ENCODE peak calls at places on chromosomes 16 and 17, in nine cellular contexts. R is A673; M is A549; L is foreskin keratinocyte; G is fibroblast of lung; I is endothelial cell of umbilical vein; W is tibial artery; Z is PC-9; J is CD4-positive, alpha-beta T cell. Q is an unnamed sample.

GRCh38 chr17:9726291-9726690 is 65.1 kb downstream of the DHRS7C start:
- DNase-seq in R (no peak), M (no peak), L (no peak), G (no peak), I (no peak), W (no peak), Z (no peak), J (no peak), Q (no peak)

GRCh38 chr17:231966-232807 is 50.7 kb upstream of the DOC2B start:
- DNase-seq in R (no peak), M (no peak), L (no peak), G (no peak), I (no peak), W (peak), Z (no peak), J (no peak), Q (no peak)

GRCh38 chr16:11916524-11917285 is 949 bp upstream of the GSPT1 start:
- DNase-seq in R (peak), M (peak), L (peak), G (peak), I (no peak), W (no peak), Z (peak), J (no peak), Q (peak)

GRCh38 chr16:84450176-84450865 is 54.1 kb downstream of the MEAK7 start:
- DNase-seq in R (no peak), M (no peak), L (no peak), G (no peak), I (no peak), W (peak), Z (no peak), J (no peak), Q (no peak)

GRCh38 chr16:73122604-73123386 is 74.9 kb upstream of the ZFHX3 start:
- DNase-seq in R (no peak), M (no peak), L (no peak), G (peak), I (peak), W (peak), Z (no peak), J (no peak), Q (no peak)

GRCh38 chr17:81228420-81228819 is 5.7 kb upstream of the CEP131 start:
- DNase-seq in R (no peak), M (no peak), L (no peak), G (no peak), I (no peak), W (no peak), Z (no peak), J (no peak), Q (no peak)

GRCh38 chr16:27852681-27853080 is 210.8 kb downstream of the GSG1L start:
- DNase-seq in R (no peak), M (no peak), L (no peak), G (no peak), I (no peak), W (peak), Z (no peak), J (no peak), Q (no peak)

GRCh38 chr17:70622382-70623260 is 453.3 kb downstream of the KCNJ2 start:
- DNase-seq in R (peak), M (peak), L (no peak), G (peak), I (peak), W (no peak), Z (no peak), J (no peak), Q (peak)

GRCh38 chr17:72077326-72077960 is 43.4 kb upstream of the SOX9 start:
- DNase-seq in R (peak), M (no peak), L (peak), G (no peak), I (no peak), W (no peak), Z (peak), J (no peak), Q (no peak)

GRCh38 chr16:85302018-85302847 is 190.0 kb upstream of the CIBAR2 start:
- DNase-seq in R (peak), M (no peak), L (no peak), G (peak), I (no peak), W (no peak), Z (no peak), J (no peak), Q (peak)

DNA sequence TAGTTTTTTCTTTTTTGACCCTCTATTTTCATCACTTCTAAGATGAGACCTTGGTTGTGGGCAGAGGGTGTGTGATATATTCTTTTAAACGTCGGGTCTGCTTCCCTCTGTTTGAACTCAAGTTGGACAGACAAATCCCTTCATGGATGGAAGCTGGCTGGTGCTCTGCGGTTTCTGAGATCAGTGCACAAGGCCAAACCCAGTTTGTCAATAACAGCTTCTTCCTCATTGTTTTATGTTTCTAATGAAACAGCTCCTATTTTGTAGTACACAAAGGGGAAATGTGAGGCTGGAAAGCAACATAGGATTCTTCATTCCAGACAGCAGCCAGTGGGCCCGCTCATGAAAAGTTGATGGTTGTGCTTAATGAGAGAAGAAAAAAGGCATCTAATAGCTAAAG is 159.6 kb downstream of the PRKCA start:
- DNase-seq in R (no peak), M (no peak), L (no peak), G (peak), I (no peak), W (no peak), Z (no peak), J (no peak), Q (no peak)
- H3K27ac ChIP-seq in R (no peak), M (peak), L (no peak), G (peak), I (peak), W (no peak), Z (no peak), J (no peak), Q (no peak)

GRCh38 chr16:70759666-70760065 is 41.3 kb downstream of the VAC14 start:
- DNase-seq in R (peak), M (no peak), L (no peak), G (no peak), I (no peak), W (no peak), Z (no peak), J (no peak), Q (no peak)
- TF ChIP-seq CTCF in R (peak), M (no peak), L (peak), G (no peak), I (no peak), W (no peak), Z (no peak), J (no peak), Q (no peak)

GRCh38 chr16:17404903-17405691 is 65.7 kb downstream of the XYLT1 start:
- DNase-seq in R (no peak), M (no peak), L (no peak), G (peak), I (no peak), W (peak), Z (no peak), J (no peak), Q (no peak)
- H3K27ac ChIP-seq in R (no peak), M (no peak), L (no peak), G (peak), I (no peak), W (peak), Z (no peak), J (no peak), Q (no peak)

GRCh38 chr17:75077490-75078096 is 10.2 kb upstream of the SLC16A5 start:
- DNase-seq in R (no peak), M (no peak), L (no peak), G (no peak), I (peak), W (peak), Z (no peak), J (peak), Q (no peak)
- TF ChIP-seq CTCF in R (no peak), M (no peak), L (no peak), G (no peak), I (no peak), W (no peak), Z (no peak), J (no peak), Q (no peak)

GRCh38 chr17:3594056-3594810 is 15.0 kb downstream of the TRPV1 start:
- DNase-seq in R (no peak), M (no peak), L (no peak), G (peak), I (peak), W (no peak), Z (no peak), J (no peak), Q (no peak)
- H3K27ac ChIP-seq in R (no peak), M (no peak), L (no peak), G (no peak), I (no peak), W (no peak), Z (no peak), J (no peak), Q (no peak)

GRCh38 chr16:66562409-66562808 is 3.8 kb upstream of the CMTM1 start:
- DNase-seq in R (no peak), M (no peak), L (no peak), G (no peak), I (no peak), W (no peak), Z (no peak), J (no peak), Q (no peak)
- TF ChIP-seq CTCF in R (no peak), M (peak), L (peak), G (no peak), I (no peak), W (no peak), Z (peak), J (peak), Q (peak)

GRCh38 chr17:36752096-36752888 is 150.9 kb downstream of the MRM1 start:
- DNase-seq in R (no peak), M (no peak), L (no peak), G (no peak), I (no peak), W (no peak), Z (no peak), J (no peak), Q (no peak)
- H3K27ac ChIP-seq in R (no peak), M (no peak), L (no peak), G (no peak), I (no peak), W (no peak), Z (no peak), J (no peak), Q (no peak)

GRCh38 chr17:40304464-40304863 is 4.5 kb upstream of the RARA start:
- DNase-seq in R (no peak), M (no peak), L (no peak), G (peak), I (no peak), W (no peak), Z (no peak), J (no peak), Q (no peak)
- TF ChIP-seq CTCF in R (no peak), M (no peak), L (no peak), G (no peak), I (no peak), W (no peak), Z (no peak), J (no peak), Q (no peak)

DNA sequence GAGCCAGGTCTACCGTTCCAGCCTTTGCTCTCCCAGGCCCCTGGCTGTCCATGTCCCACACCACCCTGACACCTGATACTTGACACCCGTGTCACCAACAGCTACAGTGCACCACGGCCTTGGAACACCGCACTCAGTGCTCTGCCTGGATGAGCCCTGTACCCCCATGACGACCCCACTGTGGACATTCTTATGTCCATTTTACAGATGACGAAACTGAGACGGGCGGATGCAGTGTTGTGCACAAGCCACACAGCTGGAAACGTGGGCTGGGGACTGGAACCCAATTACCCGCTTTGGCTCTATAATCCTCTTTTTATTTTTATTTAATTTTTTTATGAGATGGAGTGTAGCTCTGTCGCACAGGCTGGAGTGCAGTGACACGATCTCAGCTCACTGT is 83.6 kb upstream of the CBX4 start:
- DNase-seq in R (no peak), M (no peak), L (no peak), G (no peak), I (no peak), W (no peak), Z (no peak), J (no peak), Q (no peak)
- H3K27ac ChIP-seq in R (no peak), M (no peak), L (no peak), G (no peak), I (no peak), W (no peak), Z (no peak), J (no peak), Q (no peak)

Q was measured in RWPE1.